ENCODE peak calls at places on chromosome 21, in six cellular contexts. B, S, V, L, R and Q are unnamed samples.

GRCh38 chr21:14078746-14079375 is 131.9 kb downstream of the LIPI start:
- DNase-seq in B (no peak), S (no peak), V (no peak), L (no peak), R (no peak), Q (no peak)

GRCh38 chr21:27756191-27756590 is 789.3 kb upstream of the ADAMTS5 start:
- DNase-seq in B (no peak), S (no peak), V (no peak), L (no peak), R (no peak), Q (no peak)

GRCh38 chr21:28719731-28720130 is 272.9 kb downstream of the LTN1 start:
- DNase-seq in B (no peak), S (no peak), V (peak; percentile 12), L (no peak), R (no peak), Q (no peak)

GRCh38 chr21:17454315-17455027 is 58.4 kb upstream of the CXADR start:
- DNase-seq in B (no peak), S (no peak), V (peak; percentile 73), L (peak; percentile 89), R (no peak), Q (no peak)

GRCh38 chr21:15445327-15445726 is 284.5 kb upstream of the USP25 start:
- DNase-seq in B (no peak), S (no peak), V (no peak), L (no peak), R (no peak), Q (no peak)

GRCh38 chr21:31103163-31103562 is 64.9 kb upstream of the KRTAP19-8 start:
- DNase-seq in B (no peak), S (no peak), V (no peak), L (no peak), R (no peak), Q (no peak)

GRCh38 chr21:16829532-16829931 is 683.3 kb upstream of the CXADR start:
- DNase-seq in B (no peak), S (no peak), V (no peak), L (no peak), R (no peak), Q (no peak)

GRCh38 chr21:22981819-22982218 is 1983.6 kb downstream of the NCAM2 start:
- DNase-seq in B (no peak), S (no peak), V (no peak), L (no peak), R (no peak), Q (no peak)

GRCh38 chr21:27168084-27168483 is 201.2 kb upstream of the ADAMTS5 start:
- DNase-seq in B (no peak), S (no peak), V (no peak), L (no peak), R (no peak), Q (no peak)

GRCh38 chr21:14114251-14114650 is 96.5 kb downstream of the LIPI start:
- DNase-seq in B (no peak), S (no peak), V (no peak), L (no peak), R (no peak), Q (no peak)

GRCh38 chr21:25350056-25350455 is 257.2 kb downstream of the MRPL39 start:
- DNase-seq in B (no peak), S (no peak), V (peak; percentile 45), L (no peak), R (no peak), Q (no peak)

GRCh38 chr21:17921579-17922530 is 102.7 kb upstream of the C21orf91 start:
- DNase-seq in B (no peak), S (no peak), V (peak; percentile 28), L (no peak), R (peak; percentile 15), Q (no peak)

GRCh38 chr21:15992171-15992570 is 262.4 kb downstream of the USP25 start:
- DNase-seq in B (no peak), S (no peak), V (peak; percentile 97), L (no peak), R (no peak), Q (no peak)

GRCh38 chr21:31476551-31477120 is 132.6 kb upstream of the TIAM1 start:
- DNase-seq in B (no peak), S (no peak), V (no peak), L (no peak), R (no peak), Q (no peak)

GRCh38 chr21:21801921-21802320 is 803.7 kb downstream of the NCAM2 start:
- DNase-seq in B (no peak), S (no peak), V (no peak), L (no peak), R (no peak), Q (no peak)

GRCh38 chr21:26717146-26717739 is 128.0 kb downstream of the ADAMTS1 start:
- DNase-seq in B (no peak), S (no peak), V (peak; percentile 30), L (no peak), R (no peak), Q (no peak)

GRCh38 chr21:38256599-38257302 is at the start of gene KCNJ15:
- DNase-seq in B (no peak), S (no peak), V (no peak), L (no peak), R (no peak), Q (no peak)

GRCh38 chr21:38258803-38259485 is 2.2 kb downstream of the KCNJ15 start:
- DNase-seq in B (no peak), S (no peak), V (no peak), L (no peak), R (no peak), Q (no peak)

GRCh38 chr21:38259665-38260064 is 2.9 kb downstream of the KCNJ15 start:
- DNase-seq in B (no peak), S (no peak), V (no peak), L (no peak), R (no peak), Q (no peak)

GRCh38 chr21:38254970-38255369 is 1.8 kb upstream of the KCNJ15 start:
- DNase-seq in B (no peak), S (no peak), V (no peak), L (no peak), R (no peak), Q (no peak)

DNA sequence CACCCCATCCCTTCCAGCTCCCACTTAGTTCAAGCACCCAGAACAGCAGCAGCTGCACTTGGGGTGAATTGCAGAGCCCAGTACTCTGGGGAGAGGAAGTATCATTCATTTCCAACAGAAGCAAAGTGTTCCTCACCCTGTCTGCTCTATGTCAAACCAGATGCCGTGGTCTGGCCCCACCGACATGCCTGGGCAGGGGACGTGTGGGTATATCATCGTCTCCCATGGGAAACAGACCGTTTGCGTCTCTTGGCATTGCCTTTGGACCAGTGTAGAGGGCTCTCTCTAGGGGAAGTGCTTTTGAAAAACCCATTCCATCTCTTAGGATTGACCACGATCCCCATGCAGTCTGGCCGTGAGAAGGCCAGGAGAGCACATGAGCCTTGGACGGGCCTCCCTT is 1.1 kb upstream of the KCNJ15 start:
- DNase-seq in B (no peak), S (no peak), V (no peak), L (no peak), R (no peak), Q (no peak)
- H3K27me3 ChIP-seq in B (peaks cover 10% of the 10 kb centered on the region), S (no peaks in the 10 kb centered on the region), V (peaks cover 28% of the 10 kb centered on the region), L (no peaks in the 10 kb centered on the region), R (no peaks in the 10 kb centered on the region), Q (no peaks in the 10 kb centered on the region)

DNA sequence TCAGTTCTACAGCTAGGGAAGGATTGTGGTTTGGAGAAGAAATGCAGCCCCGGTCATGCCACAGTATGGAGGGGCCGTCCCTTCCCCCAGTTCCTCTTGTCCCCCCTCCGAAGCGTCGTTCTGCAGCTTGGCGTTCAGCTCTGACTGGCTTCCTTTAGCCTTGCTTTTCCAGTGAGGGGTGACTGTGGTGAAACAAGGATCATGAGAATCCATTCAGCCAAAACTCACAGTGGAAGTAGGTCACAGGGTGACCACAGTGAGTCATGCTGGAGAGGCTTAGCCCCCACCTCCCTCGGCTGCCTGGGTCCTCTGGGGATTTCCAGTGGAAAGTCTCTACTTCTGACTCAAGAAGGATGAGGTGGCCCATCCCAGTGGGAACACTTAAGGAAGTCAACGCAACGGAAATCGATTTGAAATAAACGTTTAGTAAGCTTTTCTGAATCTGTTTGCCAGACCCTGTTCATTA is 37.3 kb upstream of the COL6A2 start:
- DNase-seq in B (peak; percentile 56), S (peak; percentile 56), V (no peak), L (no peak), R (no peak), Q (no peak)
- TF ChIP-seq POLR2A in B (no peak), S (no peak), V (no peak), L (no peak), R (no peak), Q (no peak)

GRCh38 chr21:33302796-33303195 is 22.0 kb upstream of the IFNAR1 start:
- DNase-seq in B (no peak), S (no peak), V (no peak), L (no peak), R (no peak), Q (no peak)

GRCh38 chr21:33299181-33299752 is 25.5 kb upstream of the IFNAR1 start:
- DNase-seq in B (peak; percentile 18), S (no peak), V (no peak), L (no peak), R (no peak), Q (no peak)

GRCh38 chr21:33302055-33302454 is 22.7 kb upstream of the IFNAR1 start:
- DNase-seq in B (no peak), S (no peak), V (no peak), L (no peak), R (no peak), Q (no peak)

GRCh38 chr21:33301632-33302002 is 23.2 kb upstream of the IFNAR1 start:
- DNase-seq in B (no peak), S (no peak), V (no peak), L (no peak), R (no peak), Q (no peak)

DNA sequence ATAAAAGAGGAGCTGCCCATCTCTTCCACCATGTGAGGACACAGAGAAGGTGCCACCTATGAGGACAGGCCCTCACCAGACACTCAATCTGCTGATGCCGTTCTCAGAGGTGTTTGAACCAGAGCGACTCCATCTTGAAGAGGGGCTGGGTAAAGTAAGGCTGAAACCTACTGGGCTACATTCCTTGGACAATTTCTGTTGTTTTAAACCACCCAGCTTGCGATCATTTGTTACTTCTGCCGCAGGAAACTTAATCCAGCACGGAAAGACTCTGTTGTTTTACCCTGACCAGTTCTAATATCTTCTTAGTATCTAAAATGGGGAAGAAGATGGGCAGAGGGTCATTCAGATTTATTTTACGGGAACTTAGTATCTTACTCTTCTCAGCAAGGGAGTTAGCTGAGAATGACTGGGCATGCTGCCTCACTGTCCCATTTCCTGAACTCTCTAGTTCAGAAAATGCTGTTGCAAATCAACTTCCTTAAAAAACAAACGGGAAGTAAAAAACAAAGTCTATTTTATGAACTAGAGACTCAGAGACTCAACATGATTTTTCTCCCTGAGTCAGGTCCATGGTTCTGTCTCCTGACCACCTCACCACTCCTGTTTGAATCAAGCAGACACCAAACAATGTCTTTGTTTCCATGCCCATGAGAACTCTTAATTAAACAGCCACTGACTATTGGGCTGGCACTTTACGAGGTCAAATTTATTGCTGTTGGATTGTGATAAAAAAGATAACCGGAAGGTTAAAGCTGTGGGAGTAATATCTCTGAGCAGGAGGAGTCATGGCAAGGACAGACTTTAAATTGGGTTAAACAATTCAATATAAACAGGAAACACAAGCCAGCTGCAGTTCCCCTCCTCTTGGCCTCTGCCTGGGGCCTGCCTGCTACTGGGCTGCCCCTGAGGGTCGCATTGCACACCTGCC is 23.8 kb upstream of the IFNAR1 start:
- DNase-seq in B (no peak), S (peak; percentile 85), V (peak; percentile 66), L (no peak), R (peak; percentile 65), Q (no peak)
- TF ChIP-seq POLR2AphosphoS5 in B (no peak), S (no peak), V (no peak), L (no peak), R (peak; percentile 86), Q (no peak)

DNA sequence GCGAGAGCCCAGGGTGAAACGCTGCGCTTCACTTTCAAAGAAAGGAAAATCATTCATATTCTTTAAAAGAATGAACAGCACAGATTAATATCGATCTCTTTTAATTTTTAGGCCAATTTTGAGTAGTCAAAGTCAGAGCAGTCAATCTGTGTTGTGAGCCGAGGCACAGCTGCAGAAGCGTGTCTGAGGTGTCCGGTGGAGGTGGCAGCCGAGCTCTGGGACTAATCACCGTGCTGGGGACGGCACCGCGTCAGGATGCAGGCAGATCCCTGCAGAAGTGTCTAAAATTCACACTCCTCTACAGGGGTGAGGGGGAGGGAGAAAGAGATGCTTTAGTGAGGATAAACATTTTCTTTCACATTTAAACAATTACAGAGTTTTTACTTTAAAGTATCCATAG is 4.1 kb downstream of the TFF1 start:
- DNase-seq in B (no peak), S (no peak), V (no peak), L (no peak), R (no peak), Q (no peak)
- H3K27me3 ChIP-seq in B (peaks cover 9% of the 10 kb centered on the region), S (peaks cover 25% of the 10 kb centered on the region), V (no peaks in the 10 kb centered on the region), L (no peaks in the 10 kb centered on the region), R (no peaks in the 10 kb centered on the region), Q (peaks cover 9% of the 10 kb centered on the region)